ENCODE peak calls at places on chromosomes 4 and X, in six cellular contexts. C is colonic mucosa, O is GM23248, J is IMR-90, P is neural progenitor cell, N is H1. X is an unnamed sample. For H3K4me1, the result is how much of the 10 kb centered on the place peaks cover.

GRCh38 chrX:15151267-15152196 is 118.4 kb downstream of the ASB9 start:
- DNase-seq in C (no peak), O (peak), J (no peak), P (no peak), N (no peak), X (peak)

GRCh38 chr4:59518005-59518823 is 1681.9 kb upstream of the ADGRL3 start:
- DNase-seq in C (no peak), O (no peak), J (no peak), P (peak), N (no peak), X (no peak)

GRCh38 chrX:109952050-109952449 is 50.9 kb upstream of the TMEM164 start:
- DNase-seq in C (no peak), O (peak), J (no peak), P (no peak), N (no peak), X (no peak)

GRCh38 chr4:76803522-76803921 is 94.4 kb downstream of the SOWAHB start:
- DNase-seq in C (no peak), O (peak), J (peak), P (no peak), N (no peak), X (no peak)

GRCh38 chr4:139279723-139280620 is at the start of gene MGARP:
- DNase-seq in C (no peak), O (no peak), J (peak), P (peak), N (peak), X (no peak)

GRCh38 chr4:87073187-87073569 is 138.4 kb downstream of the AFF1 start:
- DNase-seq in C (no peak), O (no peak), J (no peak), P (no peak), N (no peak), X (peak)

GRCh38 chrX:154486052-154486395 is 391 bp downstream of the UBL4A start:
- DNase-seq in C (peak), O (peak), J (no peak), P (no peak), N (no peak), X (peak)

GRCh38 chrX:23952984-23953907 is 45.4 kb downstream of the CXorf58 start:
- DNase-seq in C (no peak), O (no peak), J (no peak), P (peak), N (no peak), X (peak)

GRCh38 chrX:42485621-42486020 is 292.3 kb downstream of the PPP1R2C start:
- DNase-seq in C (no peak), O (peak), J (no peak), P (no peak), N (no peak), X (no peak)

GRCh38 chr4:30744957-30745640 is 24.9 kb downstream of the PCDH7 start:
- DNase-seq in C (no peak), O (peak), J (no peak), P (peak), N (no peak), X (no peak)

GRCh38 chr4:83855044-83855443 is 319.1 kb downstream of the GPAT3 start:
- DNase-seq in C (no peak), O (peak), J (peak), P (no peak), N (no peak), X (no peak)

GRCh38 chr4:52837716-52838558 is 24.2 kb upstream of the RASL11B start:
- DNase-seq in C (no peak), O (peak), J (peak), P (no peak), N (no peak), X (no peak)

GRCh38 chrX:78092296-78092695 is 11.8 kb upstream of the PGK1 start:
- DNase-seq in C (no peak), O (peak), J (peak), P (peak), N (no peak), X (peak)

GRCh38 chr4:150235795-150236385 is 157.6 kb downstream of the DCLK2 start:
- DNase-seq in C (no peak), O (no peak), J (peak), P (no peak), N (no peak), X (no peak)

GRCh38 chr4:143021384-143021783 is 163.3 kb upstream of the USP38 start:
- DNase-seq in C (no peak), O (no peak), J (no peak), P (no peak), N (no peak), X (no peak)

GRCh38 chr4:92814677-92815076 is 510.9 kb downstream of the GRID2 start:
- DNase-seq in C (no peak), O (no peak), J (no peak), P (no peak), N (no peak), X (no peak)

GRCh38 chrX:70455366-70456202 is 10.9 kb downstream of the DLG3 start:
- DNase-seq in C (peak), O (no peak), J (no peak), P (peak), N (no peak), X (no peak)

GRCh38 chrX:57156397-57157049 is 19.3 kb upstream of the SPIN2A start:
- DNase-seq in C (peak), O (peak), J (peak), P (peak), N (no peak), X (peak)

GRCh38 chr4:15717126-15717525 is 14.3 kb downstream of the BST1 start:
- DNase-seq in C (no peak), O (peak), J (peak), P (no peak), N (no peak), X (no peak)

GRCh38 chrX:44954562-44954961 is 81.6 kb downstream of the KDM6A start:
- DNase-seq in C (no peak), O (no peak), J (no peak), P (no peak), N (no peak), X (no peak)

GRCh38 chr4:3766207-3766790 is at the start of gene ADRA2C:
- DNase-seq in C (no peak), O (peak), J (no peak), P (peak), N (no peak), X (no peak)

GRCh38 chr4:3073158-3074077 is 920 bp downstream of the HTT-AS start:
- DNase-seq in C (peak), O (no peak), J (no peak), P (peak), N (no peak), X (no peak)

GRCh38 chr4:127782275-127783025 is at the start of gene HSPA4L:
- DNase-seq in C (peak), O (peak), J (peak), P (peak), N (no peak), X (peak)

GRCh38 chrX:123830309-123830708 is 29.5 kb upstream of the XIAP start:
- DNase-seq in C (peak), O (no peak), J (no peak), P (no peak), N (no peak), X (peak)

GRCh38 chrX:40483502-40483901 is 97.3 kb upstream of the ATP6AP2 start:
- DNase-seq in C (no peak), O (no peak), J (no peak), P (no peak), N (no peak), X (no peak)

GRCh38 chr4:170979736-170980135 is 833.5 kb upstream of the GALNTL6 start:
- DNase-seq in C (no peak), O (no peak), J (no peak), P (no peak), N (no peak), X (no peak)

GRCh38 chr4:47118192-47118879 is 87.0 kb downstream of the GABRB1 start:
- DNase-seq in C (no peak), O (no peak), J (peak), P (no peak), N (no peak), X (no peak)

GRCh38 chrX:133229361-133229760 is 11.2 kb upstream of the TFDP3 start:
- DNase-seq in C (no peak), O (no peak), J (peak), P (no peak), N (no peak), X (no peak)

GRCh38 chrX:10177620-10178019 is 20.8 kb downstream of the CLCN4 start:
- DNase-seq in C (no peak), O (peak), J (peak), P (no peak), N (no peak), X (no peak)

GRCh38 chr4:149345424-149345823 is 470.2 kb downstream of the IQCM start:
- DNase-seq in C (no peak), O (peak), J (no peak), P (no peak), N (no peak), X (no peak)

GRCh38 chrX:149522914-149523313 is 17.8 kb upstream of the IDS start:
- DNase-seq in C (no peak), O (no peak), J (no peak), P (no peak), N (no peak), X (no peak)

GRCh38 chrX:124555036-124555595 is 208.8 kb downstream of the SH2D1A start:
- DNase-seq in C (no peak), O (peak), J (peak), P (no peak), N (no peak), X (no peak)

GRCh38 chrX:77740376-77740905 is 45.6 kb downstream of the ATRX start:
- DNase-seq in C (no peak), O (no peak), J (no peak), P (no peak), N (no peak), X (no peak)

GRCh38 chrX:121851033-121851432 is 803.6 kb downstream of the GLUD2 start:
- DNase-seq in C (no peak), O (peak), J (no peak), P (no peak), N (no peak), X (no peak)

GRCh38 chrX:97405031-97405685 is 521.5 kb downstream of the RPA4 start:
- DNase-seq in C (no peak), O (no peak), J (peak), P (no peak), N (no peak), X (no peak)
- H3K4me3 ChIP-seq in C (no peak), O (no peak), J (no peak), P (no peak), N (no peak), X (no peak)

GRCh38 chrX:49101629-49101984 is 21.9 kb upstream of the WDR45 start:
- DNase-seq in C (no peak), O (no peak), J (no peak), P (no peak), N (no peak), X (peak)

GRCh38 chrX:49096419-49096818 is 16.7 kb upstream of the WDR45 start:
- DNase-seq in C (no peak), O (no peak), J (no peak), P (no peak), N (no peak), X (no peak)

GRCh38 chrX:49103637-49104036 is 19.9 kb downstream of the GPKOW start:
- DNase-seq in C (no peak), O (no peak), J (no peak), P (no peak), N (no peak), X (no peak)

GRCh38 chrX:49102221-49102620 is 21.3 kb downstream of the GPKOW start:
- DNase-seq in C (no peak), O (no peak), J (no peak), P (no peak), N (no peak), X (no peak)

DNA sequence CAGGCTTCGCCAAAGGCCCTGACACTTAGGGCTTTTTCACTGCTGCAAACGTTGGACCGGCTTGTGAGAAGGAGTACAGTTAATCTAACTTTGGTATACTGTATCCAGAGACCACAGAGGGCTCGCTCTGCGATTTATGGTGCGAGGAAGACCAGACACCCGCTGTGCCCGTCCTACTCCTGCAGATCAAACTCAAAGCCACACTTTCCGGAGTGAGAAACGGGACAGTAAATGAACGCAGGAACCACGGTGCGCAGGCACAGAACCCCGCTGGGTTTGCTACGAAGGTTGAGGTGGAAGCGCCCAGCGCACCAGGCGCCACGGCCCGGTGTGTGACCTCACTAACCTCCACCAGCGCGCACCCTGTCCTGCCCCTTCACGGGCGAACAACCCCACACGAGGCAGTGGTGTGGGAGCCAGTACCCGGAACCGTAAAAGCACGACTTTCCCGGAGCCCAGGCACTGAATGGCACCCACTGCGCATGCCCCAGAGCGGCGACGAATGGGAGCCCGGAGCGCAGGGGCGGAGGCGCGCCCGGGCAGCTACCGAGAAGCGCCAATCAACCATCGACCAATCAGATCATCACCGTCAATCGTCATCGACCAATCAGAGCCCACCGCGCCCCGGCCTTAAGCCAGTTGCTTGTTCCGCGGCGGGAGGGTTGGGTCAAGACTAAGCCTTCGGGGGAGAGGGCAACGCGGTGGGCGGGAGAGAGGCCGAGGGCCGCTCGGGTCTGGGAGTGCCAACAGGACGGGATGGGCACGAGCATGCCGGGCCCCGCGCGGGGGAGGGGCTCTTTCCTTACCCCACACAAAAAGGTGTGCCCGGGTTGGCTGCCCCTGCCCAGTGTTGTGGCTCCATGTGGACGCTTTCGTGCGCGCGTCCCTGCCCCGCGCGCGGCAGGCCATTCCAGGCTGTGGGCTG is 21.3 kb upstream of the WDR45 start:
- DNase-seq in C (peak), O (peak), J (peak), P (peak), N (peak), X (peak)
- H3K9ac ChIP-seq in C (peak), O (peak), J (peak), P (no peak), N (no peak), X (peak)

GRCh38 chrX:119685225-119686066 is 7.5 kb downstream of the SEPTIN6 start:
- DNase-seq in C (no peak), O (peak), J (no peak), P (no peak), N (no peak), X (peak)
- H3K4me1 ChIP-seq in C (under half), O (under half), J (under half), P (under half), N (under half), X (under half)

DNA sequence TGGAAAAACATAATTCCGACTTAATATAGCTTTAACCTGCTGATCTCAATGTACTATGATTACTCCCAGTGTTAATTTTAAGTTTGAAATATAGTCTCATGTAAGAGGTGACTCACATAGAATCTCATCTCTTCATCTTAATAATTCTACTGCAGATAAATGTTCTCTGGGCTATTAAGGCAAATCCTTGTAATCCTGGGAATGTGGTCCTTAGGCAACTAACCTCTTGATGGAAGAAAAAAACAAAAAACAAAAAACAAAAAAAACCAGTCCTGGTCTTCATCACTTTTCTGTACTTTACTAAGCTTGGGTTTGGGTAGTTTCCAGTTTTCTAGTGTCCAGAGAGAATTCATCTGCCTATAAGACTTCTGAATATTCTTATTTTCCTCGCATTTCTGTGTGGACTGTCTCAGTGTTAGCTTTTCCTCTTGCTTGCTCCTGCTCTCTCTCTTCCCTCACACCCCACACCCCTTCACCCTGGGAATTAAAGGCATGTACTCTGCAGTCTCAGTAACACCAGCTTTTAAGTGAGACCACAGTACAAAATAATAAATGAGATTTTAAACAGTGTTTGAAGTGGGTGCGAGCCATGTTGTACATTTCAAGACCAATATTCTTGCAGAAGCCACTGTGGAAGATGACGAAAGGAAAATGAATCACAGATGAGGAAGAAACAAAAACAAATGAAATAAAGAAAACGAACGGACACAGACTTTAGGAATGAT is 51.7 kb downstream of the HAND2 start:
- DNase-seq in C (no peak), O (peak), J (peak), P (no peak), N (no peak), X (no peak)
- H3K4me3 ChIP-seq in C (no peak), O (peak), J (no peak), P (no peak), N (no peak), X (no peak)

GRCh38 chrX:33194876-33195433 is 16.4 kb downstream of the DMD start:
- DNase-seq in C (no peak), O (no peak), J (peak), P (peak), N (no peak), X (no peak)
- H3K9ac ChIP-seq in C (no peak), O (no peak), J (no peak), P (no peak), N (no peak), X (no peak)

GRCh38 chr4:153572609-153573008 is 106.4 kb downstream of the TMEM131L start:
- DNase-seq in C (no peak), O (no peak), J (no peak), P (no peak), N (no peak), X (no peak)
- H3K4me1 ChIP-seq in C (under half), O (under half), J (under half), P (under half), N (under half), X (half or more)

GRCh38 chr4:176792348-176793059 is at the start of gene VEGFC:
- DNase-seq in C (peak), O (peak), J (peak), P (peak), N (peak), X (no peak)

GRCh38 chr4:176788971-176789370 is 3.8 kb downstream of the VEGFC start:
- DNase-seq in C (no peak), O (no peak), J (no peak), P (no peak), N (no peak), X (no peak)

GRCh38 chr4:176791591-176792347 is 953 bp downstream of the VEGFC start:
- DNase-seq in C (no peak), O (peak), J (peak), P (peak), N (no peak), X (no peak)

GRCh38 chr4:176789955-176790354 is 2.8 kb downstream of the VEGFC start:
- DNase-seq in C (no peak), O (peak), J (peak), P (peak), N (no peak), X (peak)

GRCh38 chr4:176790398-176790797 is 2.3 kb downstream of the VEGFC start:
- DNase-seq in C (no peak), O (peak), J (no peak), P (no peak), N (no peak), X (no peak)
- H3K4me3 ChIP-seq in C (no peak), O (peak), J (peak), P (no peak), N (no peak), X (no peak)

GRCh38 chr4:158169516-158169915 is 3.3 kb downstream of the GASK1B start:
- DNase-seq in C (no peak), O (peak), J (no peak), P (no peak), N (no peak), X (no peak)
- H3K9ac ChIP-seq in C (peak), O (peak), J (no peak), P (no peak), N (no peak), X (no peak)

X was measured in Karpas-422.